ENCODE peak calls at places on chromosome 12, in nine cellular contexts. Y is body of pancreas; U is NCI-H1436; K is DMS53; O is effector CD4-positive, alpha-beta T cell; D is activated CD4-positive, alpha-beta T cell treated with anti-CD3 and anti-CD28 coated beads, Interleukin-2, amount 10 ng/mL, durations not matched to agents 7 days and 5 days; W is stimulated activated CD4-positive, alpha-beta T cell treated with anti-CD3 and anti-CD28 coated beads, Interleukin-2, amount 100 ng/mL, for 24 hours; Z is adipocyte; V is NCI-H524. G is an unnamed sample.

GRCh38 chr12:96048392-96048969 is 13.1 kb upstream of the LTA4H start:
- DNase-seq in Z (no peak), V (no peak), U (no peak), K (peak; percentile 92), W (no peak), Y (no peak), O (no peak), D (no peak), G (no peak)

GRCh38 chr12:47586952-47587669 is 118.7 kb downstream of the RPAP3 start:
- DNase-seq in K (no peak), Y (no peak), V (no peak), Z (no peak), W (no peak), D (no peak), O (no peak), U (no peak), G (no peak)

GRCh38 chr12:121240484-121241202 is 30.7 kb downstream of the P2RX4 start:
- DNase-seq in Z (peak; percentile 31), V (no peak), K (peak; percentile 30), Y (no peak), O (peak; percentile 91), D (peak; percentile 88), U (no peak), W (peak; percentile 79), G (peak; percentile 93)

GRCh38 chr12:25251749-25252148 is 1.0 kb upstream of the KRAS start:
- DNase-seq in V (no peak), Y (no peak), U (no peak), O (no peak), D (no peak), W (no peak), K (no peak), Z (no peak), G (no peak)

GRCh38 chr12:110794623-110795280 is 52.0 kb upstream of the CCDC63 start:
- DNase-seq in U (no peak), D (no peak), Z (peak; percentile 27), O (no peak), V (no peak), K (no peak), Y (peak; percentile 24), W (no peak), G (no peak)

GRCh38 chr12:8482446-8483080 is 26.8 kb downstream of the CLEC6A start:
- DNase-seq in D (no peak), K (peak; percentile 45), O (no peak), Y (no peak), U (no peak), V (no peak), W (no peak), Z (no peak), G (no peak)

GRCh38 chr12:48973992-48974673 is 2.6 kb upstream of the WNT10B start:
- DNase-seq in U (no peak), O (peak; percentile 29), V (peak; percentile 50), Z (no peak), D (peak; percentile 47), Y (peak; percentile 47), K (peak; percentile 22), W (peak; percentile 57), G (peak; percentile 16)

GRCh38 chr12:52333321-52333720 is 12.1 kb upstream of the KRT83 start:
- DNase-seq in W (no peak), D (no peak), Z (no peak), O (no peak), Y (no peak), V (no peak), K (no peak), U (no peak), G (no peak)

GRCh38 chr12:42130670-42131402 is 13.8 kb downstream of the GXYLT1 start:
- DNase-seq in U (no peak), O (no peak), W (no peak), Y (peak; percentile 38), V (no peak), D (no peak), K (no peak), Z (peak; percentile 76), G (no peak)

GRCh38 chr12:64968989-64969819 is 144.8 kb downstream of the TBC1D30 start:
- DNase-seq in U (no peak), Z (no peak), D (no peak), K (peak; percentile 21), Y (no peak), W (no peak), O (no peak), V (no peak), G (no peak)

GRCh38 chr12:56299308-56299852 is 750 bp downstream of the CS start:
- DNase-seq in W (peak; percentile 24), Z (no peak), U (no peak), Y (peak; percentile 27), K (peak; percentile 56), O (no peak), D (peak; percentile 47), V (peak; percentile 36), G (no peak)

GRCh38 chr12:54390176-54390667 is 5.7 kb upstream of the ZNF385A start:
- DNase-seq in U (peak; percentile 14), D (no peak), Z (no peak), Y (no peak), V (peak; percentile 18), K (peak; percentile 42), W (no peak), O (no peak), G (no peak)

GRCh38 chr12:88185988-88186387 is 43.9 kb downstream of the TMTC3 start:
- DNase-seq in W (no peak), D (no peak), V (no peak), U (no peak), Z (peak; percentile 49), O (no peak), Y (no peak), K (peak; percentile 84), G (no peak)

G was measured in activated gamma-delta T cell.